ENCODE peak calls at places on chromosomes 3 and 15, in ten cellular contexts. P is adrenal gland, C is RWPE2, A is endodermal cell, D is fibroblast of lung, W is AG04450, I is cardiac muscle cell, M is K562, G is IMR-90, N is psoas muscle. X is an unnamed sample.

GRCh38 chr3:40497288-40497687 is 8.6 kb upstream of the ZNF620 start:
- DNase-seq in N (no peak), G (no peak), D (no peak), M (no peak), P (no peak), A (no peak), W (no peak), I (no peak), C (no peak), X (no peak)

GRCh38 chr15:61146643-61147230 is 82.4 kb downstream of the RORA start:
- DNase-seq in A (peak; percentile 63), W (no peak), I (no peak), D (no peak), C (no peak), G (no peak), P (no peak), M (no peak), N (no peak), X (peak; percentile 40)

GRCh38 chr3:49616491-49616941 is 57.6 kb upstream of the APEH start:
- DNase-seq in G (peak; percentile 56), D (peak; percentile 83), P (no peak), I (no peak), A (peak; percentile 73), C (no peak), W (no peak), M (no peak), N (no peak), X (peak; percentile 32)

GRCh38 chr3:100210777-100211145 is 50.0 kb upstream of the TBC1D23 start:
- DNase-seq in G (peak; percentile 95), W (peak; percentile 84), A (no peak), D (peak; percentile 91), C (no peak), N (no peak), P (no peak), M (no peak), I (no peak), X (no peak)

GRCh38 chr15:87461621-87462020 is 794.9 kb downstream of the NTRK3 start:
- DNase-seq in W (no peak), A (no peak), C (no peak), N (no peak), M (no peak), G (no peak), P (no peak), D (no peak), I (no peak), X (no peak)

GRCh38 chr3:22951910-22952309 is 251.2 kb upstream of the UBE2E2 start:
- DNase-seq in M (no peak), A (no peak), N (no peak), I (no peak), G (no peak), P (no peak), W (no peak), C (no peak), D (no peak), X (peak; percentile 10)

GRCh38 chr15:99507016-99507731 is 58.6 kb upstream of the MEF2A start:
- DNase-seq in P (no peak), A (peak; percentile 41), M (peak; percentile 29), N (peak; percentile 67), W (peak; percentile 73), G (peak; percentile 88), C (no peak), I (peak; percentile 56), D (peak; percentile 83), X (no peak)

GRCh38 chr15:25694823-25695312 is 168.3 kb downstream of the ATP10A start:
- DNase-seq in C (peak; percentile 51), G (no peak), A (no peak), D (no peak), I (no peak), W (no peak), P (no peak), M (no peak), N (no peak), X (no peak)

GRCh38 chr15:75195122-75195765 is 6.4 kb upstream of the C15orf39 start:
- DNase-seq in G (no peak), A (peak; percentile 94), P (peak; percentile 12), C (peak; percentile 74), I (peak; percentile 82), N (no peak), M (no peak), D (peak; percentile 32), W (no peak), X (peak; percentile 90)

GRCh38 chr15:75197062-75197630 is 4.5 kb upstream of the C15orf39 start:
- DNase-seq in G (no peak), P (no peak), N (no peak), D (no peak), I (no peak), A (no peak), C (no peak), W (no peak), M (no peak), X (no peak)

GRCh38 chr15:75194397-75194796 is 7.3 kb upstream of the C15orf39 start:
- DNase-seq in A (no peak), W (no peak), C (no peak), M (no peak), D (no peak), P (peak; percentile 12), G (no peak), N (no peak), I (no peak), X (no peak)

GRCh38 chr15:75193976-75194375 is 7.7 kb upstream of the C15orf39 start:
- DNase-seq in I (no peak), D (no peak), G (no peak), C (no peak), M (no peak), A (no peak), P (peak; percentile 14), W (no peak), N (no peak), X (no peak)

GRCh38 chr15:75195766-75196241 is 5.9 kb upstream of the C15orf39 start:
- DNase-seq in C (peak; percentile 75), P (peak; percentile 50), G (no peak), D (no peak), M (no peak), A (no peak), W (no peak), I (peak; percentile 50), N (no peak), X (peak; percentile 11)
- H3K27ac ChIP-seq in C (no peak overlapping the region), P (no peak overlapping the region), G (no peak overlapping the region), D (no peak overlapping the region), M (no peak overlapping the region), A (no peak overlapping the region), W (no peak overlapping the region), I (no peak overlapping the region), N (no peak overlapping the region), X (no peak overlapping the region)

GRCh38 chr15:70033529-70034140 is 64.1 kb downstream of the TLE3 start:
- DNase-seq in P (no peak), A (no peak), C (no peak), W (no peak), M (no peak), N (no peak), D (peak; percentile 77), I (no peak), G (peak; percentile 62), X (peak; percentile 21)
- H3K27ac ChIP-seq in P (no peak overlapping the region), A (no peak overlapping the region), C (no peak overlapping the region), W (no peak overlapping the region), M (no peak overlapping the region), N (no peak overlapping the region), D (no peak overlapping the region), I (no peak overlapping the region), G (no peak overlapping the region), X (no peak overlapping the region)

GRCh38 chr3:25469609-25470008 is 41.5 kb downstream of the RARB start:
- DNase-seq in M (no peak), N (no peak), D (no peak), C (no peak), G (no peak), W (no peak), P (no peak), I (no peak), A (no peak), X (no peak)

GRCh38 chr3:25465266-25465860 is 37.3 kb downstream of the RARB start:
- DNase-seq in W (no peak), A (no peak), M (no peak), I (no peak), C (no peak), N (no peak), G (no peak), P (no peak), D (no peak), X (no peak)

GRCh38 chr3:25471081-25471768 is 43.2 kb downstream of the RARB start:
- DNase-seq in M (no peak), P (no peak), G (peak; percentile 19), C (no peak), I (no peak), W (no peak), N (no peak), D (peak; percentile 60), A (no peak), X (no peak)

GRCh38 chr3:25472153-25472552 is 44.1 kb downstream of the RARB start:
- DNase-seq in M (peak; percentile 19), A (no peak), W (no peak), D (no peak), N (no peak), C (no peak), G (no peak), P (no peak), I (no peak), X (no peak)

DNA sequence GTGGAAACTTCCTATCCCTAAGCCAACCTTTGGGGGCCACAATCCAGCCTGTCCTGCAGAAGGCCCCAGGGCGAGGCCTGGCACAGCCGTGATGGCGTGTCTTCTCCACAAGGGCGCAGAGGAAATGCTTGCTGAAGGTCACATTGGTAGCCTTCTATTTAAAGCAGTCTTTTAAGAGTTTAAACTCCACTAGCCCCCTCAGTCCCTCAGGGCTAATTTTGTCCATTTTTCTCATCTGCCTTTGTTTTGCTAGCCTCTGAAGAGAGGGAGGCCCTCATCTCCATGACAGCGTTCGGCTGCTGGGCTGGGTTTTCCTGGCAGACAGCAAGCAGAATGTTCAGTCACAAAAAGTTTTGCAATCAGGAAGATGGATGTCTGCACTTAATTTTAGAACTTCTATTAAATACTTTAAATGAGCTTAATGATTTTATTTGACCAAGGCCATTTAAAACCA is 40.8 kb downstream of the RARB start:
- DNase-seq in G (no peak), A (peak; percentile 69), D (peak; percentile 72), W (no peak), C (no peak), N (peak; percentile 85), I (peak; percentile 52), P (peak; percentile 35), M (no peak), X (peak; percentile 32)
- H3K27ac ChIP-seq in G (no peak overlapping the region), A (no peak overlapping the region), D (peak overlapping the region; percentile 51), W (no peak overlapping the region), C (no peak overlapping the region), N (peak overlapping the region; percentile 77), I (no peak overlapping the region), P (peak overlapping the region; percentile 13), M (no peak overlapping the region), X (no peak overlapping the region)

DNA sequence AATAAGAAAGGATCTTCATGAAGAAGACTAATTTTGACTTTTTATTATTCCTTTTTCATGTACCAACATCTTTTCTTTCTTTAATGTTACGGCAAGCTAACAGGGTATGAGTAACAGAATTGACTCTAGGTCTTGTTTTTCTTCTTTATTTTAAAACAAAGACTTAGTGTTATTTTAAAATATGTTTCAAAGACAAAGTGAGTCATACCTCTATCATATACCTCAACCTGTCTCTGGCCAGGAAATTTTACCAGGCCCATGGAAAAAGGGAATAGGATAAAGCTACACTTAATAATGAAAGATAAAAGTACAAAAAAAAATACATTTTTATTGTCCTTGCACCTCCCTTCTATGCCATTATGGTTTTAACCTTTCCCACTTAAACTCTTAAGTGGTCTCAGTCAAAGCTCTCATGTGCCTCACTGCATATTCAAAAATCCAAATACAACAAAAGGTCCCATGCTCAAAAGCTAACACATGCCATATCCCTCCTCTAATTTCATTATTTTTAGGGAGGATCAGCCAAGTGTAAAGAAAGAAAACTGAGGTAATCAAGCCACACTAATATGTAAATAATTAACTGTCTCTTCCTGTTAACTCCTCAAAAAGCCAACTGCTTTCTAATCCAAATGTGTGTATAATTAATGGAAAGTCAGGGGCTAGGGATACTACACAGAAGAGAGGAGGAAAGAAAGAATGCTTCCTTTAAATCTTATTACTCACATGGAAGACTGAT is 57.2 kb downstream of the ZNF148 start:
- DNase-seq in M (no peak), A (no peak), D (peak; percentile 49), P (no peak), I (no peak), C (no peak), G (peak; percentile 61), W (no peak), N (no peak), X (no peak)
- H3K27ac ChIP-seq in M (no peak overlapping the region), A (peak overlapping the region; percentile 19), D (no peak overlapping the region), P (no peak overlapping the region), I (peak overlapping the region; percentile 1), C (peak overlapping the region; percentile 65), G (no peak overlapping the region), W (no peak overlapping the region), N (no peak overlapping the region), X (peak overlapping the region; percentile 84)

X was measured in neural progenitor cell.